ENCODE peak calls at places on chromosomes 12 and 14, in nine cellular contexts. O is ELR; J is Peyer's patch; Y is A172; A is activated naive CD8-positive, alpha-beta T cell treated with anti-CD3 and anti-CD28 coated beads for 36 hours; B is NCI-H226; M is LHCN-M2; E is foreskin keratinocyte; F is NCI-H446. N is an unnamed sample.

GRCh38 chr12:14264777-14265176 is 100.7 kb upstream of the ATF7IP start:
- DNase-seq in B (peak), E (no peak), A (no peak), Y (no peak), J (no peak), M (no peak), F (no peak), O (peak), N (no peak)

GRCh38 chr14:105050551-105050897 is 14.7 kb downstream of the GPR132 start:
- DNase-seq in O (peak), E (no peak), B (peak), J (peak), F (no peak), Y (no peak), M (no peak), A (no peak), N (no peak)

GRCh38 chr14:78530078-78530477 is 359.9 kb downstream of the NRXN3 start:
- DNase-seq in B (no peak), E (no peak), A (no peak), M (peak), O (peak), F (no peak), Y (no peak), J (no peak), N (no peak)

GRCh38 chr14:103187911-103188310 is 64.7 kb downstream of the TNFAIP2 start:
- DNase-seq in F (no peak), O (no peak), A (no peak), J (no peak), E (no peak), B (no peak), Y (no peak), M (no peak), N (no peak)

GRCh38 chr12:121741743-121742142 is 29.2 kb downstream of the TMEM120B start:
- DNase-seq in M (no peak), B (no peak), J (no peak), E (no peak), F (no peak), A (no peak), O (peak), Y (peak), N (no peak)

GRCh38 chr12:33586576-33586975 is 147.0 kb upstream of the SYT10 start:
- DNase-seq in M (peak), B (no peak), O (no peak), F (no peak), E (no peak), J (no peak), Y (no peak), A (no peak), N (no peak)

GRCh38 chr12:131066886-131067490 is 113.3 kb downstream of the ADGRD1 start:
- DNase-seq in F (no peak), E (no peak), Y (no peak), B (no peak), M (no peak), O (no peak), A (no peak), J (no peak), N (no peak)

GRCh38 chr12:56413392-56413791 is 35.8 kb downstream of the TIMELESS start:
- DNase-seq in O (no peak), F (no peak), J (no peak), B (no peak), A (no peak), M (no peak), Y (no peak), E (no peak), N (no peak)

GRCh38 chr14:69045857-69046351 is 66.8 kb upstream of the ACTN1 start:
- DNase-seq in E (no peak), F (no peak), M (no peak), A (no peak), B (no peak), Y (no peak), J (no peak), O (no peak), N (peak)

N was measured in DMS 273 treated with DMSO at 0.1 percent for 48 hours.